ENCODE peak calls at places on chromosome 18, in six cellular contexts. O is HFFc6; T is NCI-H1694 treated with DMSO at 0.1 percent for 48 hours; W is activated CD4-positive, alpha-beta T cell treated with anti-CD3 and anti-CD28 coated beads, Interleukin-2, amount 10 ng/mL, durations not matched to agents 24 days and 14 days; R is HEK293T; C is activated CD8-positive, alpha-beta memory T cell treated with anti-CD3 and anti-CD28 coated beads, Interleukin-2, amount 50 U/mL, for 48 hours. Y is an unnamed sample.

GRCh38 chr18:22355598-22355997 is 62.1 kb downstream of the CTAGE1 start:
- DNase-seq in O (no peak), T (no peak), W (no peak), R (no peak), C (no peak), Y (no peak)

GRCh38 chr18:23671564-23671963 is 8.9 kb upstream of the ANKRD29 start:
- DNase-seq in O (no peak), T (no peak), W (no peak), R (no peak), C (no peak), Y (no peak)

GRCh38 chr18:22933206-22933957 is at the start of gene RBBP8:
- DNase-seq in O (peak; percentile 46), T (peak; percentile 68), W (peak; percentile 97), R (peak; percentile 90), C (peak; percentile 94), Y (peak; percentile 83)

GRCh38 chr18:58223717-58224424 is 179.8 kb downstream of the NEDD4L start:
- DNase-seq in O (peak; percentile 91), T (no peak), W (no peak), R (peak; percentile 9), C (no peak), Y (no peak)

GRCh38 chr18:53567935-53568574 is 656.4 kb downstream of the MBD2 start:
- DNase-seq in O (peak; percentile 33), T (peak; percentile 24), W (peak; percentile 57), R (peak; percentile 12), C (no peak), Y (no peak)

GRCh38 chr18:582465-582864 is 2.3 kb downstream of the CETN1 start:
- DNase-seq in O (no peak), T (no peak), W (no peak), R (no peak), C (no peak), Y (no peak)

GRCh38 chr18:78875268-78875997 is 104.2 kb upstream of the SALL3 start:
- DNase-seq in O (no peak), T (peak; percentile 5), W (peak; percentile 78), R (peak; percentile 21), C (peak; percentile 56), Y (peak; percentile 5)

GRCh38 chr18:72638353-72638752 is 94.2 kb upstream of the CBLN2 start:
- DNase-seq in O (no peak), T (no peak), W (no peak), R (no peak), C (no peak), Y (no peak)

GRCh38 chr18:32902566-32903330 is 129.9 kb upstream of the KLHL14 start:
- DNase-seq in O (no peak), T (no peak), W (no peak), R (no peak), C (no peak), Y (no peak)

GRCh38 chr18:8288447-8289213 is 320.6 kb upstream of the RAB12 start:
- DNase-seq in O (no peak), T (no peak), W (no peak), R (no peak), C (no peak), Y (no peak)

Y was measured in activated naive CD4-positive, alpha-beta T cell treated with Interleukin-2 at 50 U/mL for 16 hours.